ENCODE peak calls at places on chromosomes 7 and 10, in ten cellular contexts. A is GM13977; F is right lobe of liver; J is fibroblast of the aortic adventitia; Z is M059J; E is activated CD4-positive, alpha-beta T cell treated with anti-CD3 and anti-CD28 coated beads, Interleukin-2, amount 50 U/mL, for 24 hours; K is mesothelial cell of epicardium; S is stimulated activated CD4-positive, alpha-beta T cell treated with anti-CD3 and anti-CD28 coated beads, Interleukin-1b, Interleukin-23, amount 100 ng/mL, for 48 hours; I is dorsolateral prefrontal cortex; L is T-cell. P is an unnamed sample.
A peak's percentile ranks its signal among the peaks of the same experiment; 100 is the strongest.

GRCh38 chr10:86691333-86692022 is 23.2 kb downstream of the LDB3 start:
- DNase-seq in A (no peak), L (no peak), I (no peak), F (no peak), S (no peak), E (no peak), K (no peak), Z (no peak), J (no peak), P (no peak)

GRCh38 chr7:101598422-101598957 is 30.6 kb downstream of the MYL10 start:
- DNase-seq in F (no peak), A (no peak), K (no peak), I (no peak), L (no peak), J (no peak), E (no peak), Z (no peak), S (no peak), P (no peak)

GRCh38 chr10:100993986-100994708 is 5.5 kb upstream of the LZTS2 start:
- DNase-seq in S (no peak), A (no peak), E (no peak), K (no peak), L (no peak), I (no peak), F (no peak), Z (peak; percentile 47), J (peak; percentile 61), P (no peak)

GRCh38 chr10:96387151-96387550 is 28.3 kb upstream of the OPALIN start:
- DNase-seq in Z (no peak), J (no peak), S (no peak), K (no peak), L (no peak), A (no peak), I (no peak), F (no peak), E (no peak), P (no peak)

GRCh38 chr7:75711634-75712494 is 26.9 kb downstream of the HIP1 start:
- DNase-seq in F (no peak), A (peak; percentile 20), K (no peak), J (peak; percentile 53), L (no peak), Z (peak; percentile 24), I (no peak), E (no peak), S (no peak), P (no peak)

GRCh38 chr7:16934947-16935742 is 53.4 kb upstream of the AGR3 start:
- DNase-seq in K (no peak), Z (peak; percentile 39), A (no peak), J (peak; percentile 39), I (no peak), F (no peak), E (peak; percentile 32), S (peak; percentile 41), L (no peak), P (no peak)

GRCh38 chr7:101167645-101168411 is 2.5 kb upstream of the VGF start:
- DNase-seq in E (no peak), A (no peak), F (no peak), J (no peak), Z (peak; percentile 33), L (no peak), S (no peak), K (no peak), I (no peak), P (no peak)

GRCh38 chr10:70269741-70270140 is 14.1 kb downstream of the NPFFR1 start:
- DNase-seq in I (no peak), A (no peak), S (no peak), K (no peak), F (no peak), L (no peak), Z (no peak), E (no peak), J (no peak), P (no peak)

GRCh38 chr10:6347391-6347951 is 144.7 kb downstream of the PFKFB3 start:
- DNase-seq in F (no peak), Z (peak; percentile 67), L (peak; percentile 58), J (no peak), A (peak; percentile 38), E (peak; percentile 50), K (no peak), I (peak; percentile 68), S (peak; percentile 83), P (no peak)

GRCh38 chr10:34217524-34217923 is 597.6 kb downstream of the PARD3 start:
- DNase-seq in Z (no peak), K (no peak), J (no peak), E (no peak), L (no peak), S (no peak), I (no peak), F (no peak), A (no peak), P (no peak)

GRCh38 chr10:116104210-116104932 is 168.6 kb downstream of the GFRA1 start:
- DNase-seq in J (no peak), L (no peak), A (no peak), E (no peak), Z (peak; percentile 44), F (no peak), K (no peak), I (no peak), S (no peak), P (no peak)

GRCh38 chr7:64035388-64035787 is 9.8 kb upstream of the ZNF727 start:
- DNase-seq in K (no peak), E (no peak), Z (no peak), J (no peak), F (no peak), S (no peak), L (no peak), A (no peak), I (no peak), P (no peak)

GRCh38 chr7:38685851-38686250 is 54.7 kb upstream of the AMPH start:
- DNase-seq in S (no peak), K (no peak), A (no peak), L (no peak), I (no peak), Z (no peak), F (no peak), E (no peak), J (no peak), P (no peak)

GRCh38 chr10:47365561-47365960 is 17.4 kb downstream of the RBP3 start:
- DNase-seq in S (no peak), F (no peak), I (no peak), A (no peak), K (no peak), Z (no peak), L (no peak), E (no peak), J (no peak), P (no peak)

GRCh38 chr10:29732918-29733317 is 98.1 kb upstream of the SVIL start:
- DNase-seq in I (no peak), Z (no peak), S (no peak), E (no peak), F (no peak), J (no peak), K (no peak), A (no peak), L (no peak), P (no peak)

GRCh38 chr7:130385600-130386066 is 5.3 kb downstream of the CPA1 start:
- DNase-seq in S (no peak), F (no peak), L (no peak), J (no peak), Z (no peak), E (no peak), A (no peak), K (no peak), I (no peak), P (peak; percentile 16)

GRCh38 chr10:19556666-19557065 is 259.6 kb upstream of the PLXDC2 start:
- DNase-seq in S (no peak), Z (no peak), K (no peak), L (no peak), J (no peak), E (no peak), I (no peak), F (no peak), A (no peak), P (no peak)

GRCh38 chr7:79386688-79387422 is 66.6 kb downstream of the MAGI2 start:
- DNase-seq in E (no peak), F (no peak), S (no peak), J (peak; percentile 82), K (no peak), Z (peak; percentile 79), A (no peak), L (no peak), I (no peak), P (no peak)

GRCh38 chr7:81736088-81736487 is 33.8 kb downstream of the HGF start:
- DNase-seq in Z (no peak), E (no peak), L (no peak), A (no peak), J (no peak), K (no peak), S (no peak), I (no peak), F (no peak), P (no peak)

GRCh38 chr7:36409180-36409579 is 19.5 kb downstream of the ANLN start:
- DNase-seq in Z (no peak), I (no peak), K (no peak), F (no peak), A (no peak), L (no peak), J (no peak), S (no peak), E (no peak), P (no peak)

GRCh38 chr7:108890862-108891261 is 321.2 kb downstream of the DNAJB9 start:
- DNase-seq in E (no peak), K (no peak), I (no peak), S (no peak), J (no peak), Z (no peak), A (no peak), L (no peak), F (no peak), P (no peak)

GRCh38 chr7:40186586-40186985 is 51.8 kb downstream of the SUGCT start:
- DNase-seq in F (no peak), A (no peak), L (no peak), Z (no peak), S (no peak), E (no peak), K (no peak), J (no peak), I (no peak), P (no peak)

GRCh38 chr7:129774871-129775694 is 163.6 kb downstream of the NRF1 start:
- DNase-seq in Z (no peak), J (no peak), F (no peak), L (no peak), E (no peak), A (no peak), S (no peak), I (no peak), K (no peak), P (no peak)

GRCh38 chr7:6600093-6600492 is 10.3 kb downstream of the INTS15 start:
- DNase-seq in J (no peak), I (no peak), L (no peak), Z (no peak), E (no peak), A (no peak), F (no peak), K (no peak), S (no peak), P (no peak)

GRCh38 chr7:123716877-123717276 is 31.9 kb downstream of the WASL start:
- DNase-seq in A (no peak), Z (no peak), F (no peak), I (no peak), K (no peak), J (no peak), E (no peak), S (no peak), L (no peak), P (no peak)

GRCh38 chr7:74449809-74450397 is 3.8 kb upstream of the GTF2IRD1 start:
- DNase-seq in K (no peak), S (peak; percentile 65), J (peak; percentile 64), F (no peak), L (peak; percentile 35), A (peak; percentile 87), I (no peak), E (peak; percentile 70), Z (peak; percentile 55), P (peak; percentile 82)

GRCh38 chr7:131623154-131623553 is 66.7 kb upstream of the PODXL start:
- DNase-seq in A (no peak), E (no peak), J (no peak), L (no peak), K (no peak), F (no peak), Z (no peak), S (no peak), I (no peak), P (no peak)

GRCh38 chr10:89416465-89416864 is 2.1 kb downstream of the IFIT5 start:
- DNase-seq in L (no peak), J (no peak), I (no peak), F (no peak), A (no peak), S (no peak), E (no peak), K (no peak), Z (no peak), P (no peak)